ENCODE peak calls at places on chromosome 21, in nine cellular contexts. A is spleen; P is cardiac septum; Y is islet precursor cell; K is stimulated activated CD8-positive, alpha-beta memory T cell treated with anti-CD3 and anti-CD28 coated beads, Interleukin-12 subunit alpha, Interleukin-12 subunit beta, amount 100 ng/mL, for 4 hours; J is heart left ventricle; D is NCI-H2081 treated with DMSO at 0.1 percent for 48 hours; G is HCT116; F is psoas muscle. V is an unnamed sample.

GRCh38 chr21:25179116-25179515 is 428.2 kb downstream of the MRPL39 start:
- DNase-seq in A (no peak), P (no peak), Y (no peak), K (no peak), J (no peak), D (no peak), G (no peak), F (no peak), V (peak; percentile 48)

GRCh38 chr21:42556476-42556875 is 42.8 kb downstream of the SLC37A1 start:
- DNase-seq in A (peak; percentile 34), P (peak; percentile 46), Y (no peak), K (no peak), J (no peak), D (no peak), G (no peak), F (no peak), V (no peak)

GRCh38 chr21:33769057-33769456 is 126.8 kb downstream of the ITSN1 start:
- DNase-seq in A (no peak), P (no peak), Y (no peak), K (no peak), J (no peak), D (no peak), G (no peak), F (no peak), V (no peak)

GRCh38 chr21:39867198-39867650 is at the start of gene PCP4:
- DNase-seq in A (no peak), P (no peak), Y (peak; percentile 92), K (no peak), J (peak; percentile 29), D (peak; percentile 39), G (peak; percentile 27), F (peak; percentile 31), V (peak; percentile 32)

GRCh38 chr21:34909492-34910292 is 139.4 kb downstream of the RUNX1 start:
- DNase-seq in A (no peak), P (no peak), Y (no peak), K (no peak), J (no peak), D (no peak), G (no peak), F (no peak), V (no peak)

GRCh38 chr21:45539046-45539795 is 3.0 kb downstream of the SLC19A1 start:
- DNase-seq in A (peak; percentile 75), P (peak; percentile 63), Y (peak; percentile 53), K (no peak), J (no peak), D (no peak), G (no peak), F (no peak), V (no peak)

GRCh38 chr21:45075606-45076244 is 1.3 kb downstream of the ADARB1 start:
- DNase-seq in A (no peak), P (no peak), Y (no peak), K (no peak), J (no peak), D (no peak), G (no peak), F (no peak), V (no peak)

GRCh38 chr21:45341779-45342178 is 54.1 kb upstream of the POFUT2 start:
- DNase-seq in A (no peak), P (no peak), Y (no peak), K (no peak), J (no peak), D (peak; percentile 10), G (no peak), F (no peak), V (peak; percentile 77)

GRCh38 chr21:34885125-34885524 is 164.0 kb downstream of the RUNX1 start:
- DNase-seq in A (no peak), P (no peak), Y (no peak), K (no peak), J (no peak), D (no peak), G (no peak), F (no peak), V (peak; percentile 39)

GRCh38 chr21:18117116-18117515 is 127.5 kb upstream of the CHODL start:
- DNase-seq in A (no peak), P (no peak), Y (no peak), K (no peak), J (no peak), D (no peak), G (no peak), F (no peak), V (no peak)

GRCh38 chr21:37849703-37850102 is 66.6 kb downstream of the KCNJ6 start:
- DNase-seq in A (no peak), P (no peak), Y (no peak), K (no peak), J (no peak), D (no peak), G (no peak), F (no peak), V (peak; percentile 17)

GRCh38 chr21:44337941-44338895 is 972 bp downstream of the CFAP410 start:
- DNase-seq in A (peak; percentile 93), P (no peak), Y (peak; percentile 78), K (no peak), J (peak; percentile 78), D (no peak), G (peak; percentile 47), F (peak; percentile 64), V (peak; percentile 41)

GRCh38 chr21:32346951-32347350 is 45.9 kb downstream of the URB1 start:
- DNase-seq in A (no peak), P (peak; percentile 71), Y (no peak), K (no peak), J (no peak), D (no peak), G (no peak), F (no peak), V (no peak)

GRCh38 chr21:46662765-46663500 is 27.5 kb downstream of the PRMT2 start:
- DNase-seq in A (no peak), P (no peak), Y (peak; percentile 69), K (no peak), J (no peak), D (no peak), G (no peak), F (no peak), V (peak; percentile 20)

V was measured in MCF 10A.